ENCODE peak calls at places on chromosomes 1 and 21, in eight cellular contexts. J, D, K, A, C, L, B and F are unnamed samples.

GRCh38 chr1:178376008-178376407 is 120.8 kb downstream of the CLEC20A start:
- DNase-seq in L (no peak), B (no peak), A (no peak), K (no peak), C (no peak), J (no peak), D (no peak), F (no peak)

GRCh38 chr1:42420911-42421585 is 34.8 kb downstream of the ZMYND12 start:
- DNase-seq in L (peak), B (no peak), A (no peak), D (no peak), J (no peak), K (peak), C (no peak), F (peak)

GRCh38 chr1:204578867-204579664 is 62.9 kb downstream of the MDM4 start:
- DNase-seq in C (peak), A (no peak), K (no peak), B (peak), J (no peak), D (peak), L (peak), F (peak)

GRCh38 chr1:111856411-111857135 is 100.9 kb downstream of the DDX20 start:
- DNase-seq in D (no peak), C (no peak), A (no peak), J (no peak), B (no peak), L (no peak), K (no peak), F (no peak)

GRCh38 chr21:25005388-25005787 is 601.9 kb downstream of the MRPL39 start:
- DNase-seq in K (no peak), D (no peak), A (no peak), B (no peak), C (no peak), L (no peak), J (no peak), F (no peak)

GRCh38 chr21:42732033-42732410 is 78.6 kb downstream of the PDE9A start:
- DNase-seq in A (no peak), C (peak), L (no peak), J (no peak), B (no peak), K (no peak), D (no peak), F (no peak)

GRCh38 chr1:155553349-155553748 is 9.3 kb downstream of the ASH1L start:
- DNase-seq in L (no peak), C (no peak), J (no peak), D (no peak), K (no peak), A (no peak), B (no peak), F (no peak)

GRCh38 chr1:66628951-66629350 is 95.0 kb downstream of the SGIP1 start:
- DNase-seq in K (no peak), J (no peak), C (no peak), A (no peak), L (no peak), B (no peak), D (no peak), F (no peak)

GRCh38 chr1:201535778-201536245 is 3.1 kb upstream of the NAV1 start:
- DNase-seq in J (no peak), A (no peak), C (no peak), L (no peak), B (no peak), D (no peak), K (no peak), F (no peak)